ENCODE peak calls at places on chromosomes 7 and 10, in ten cellular contexts. T, Q, M, V, H, Y, F, R, W and K are unnamed samples.

GRCh38 chr10:106560925-106561640 is 603.4 kb downstream of the SORCS1 start:
- DNase-seq in R (peak), Y (no peak), V (peak), Q (peak), T (no peak), M (no peak), W (peak), F (no peak), H (no peak), K (peak)

GRCh38 chr7:87589631-87590030 is 11.1 kb downstream of the ABCB1 start:
- DNase-seq in Y (no peak), F (no peak), H (no peak), T (no peak), V (no peak), Q (no peak), W (no peak), R (no peak), M (no peak), K (no peak)

GRCh38 chr10:92024700-92025099 is 101.1 kb downstream of the BTAF1 start:
- DNase-seq in W (peak), T (no peak), V (no peak), F (no peak), H (no peak), M (no peak), R (no peak), Q (peak), Y (no peak), K (no peak)

GRCh38 chr10:100970076-100970913 is 991 bp downstream of the SEMA4G start:
- DNase-seq in F (peak), R (no peak), Q (no peak), M (no peak), H (no peak), Y (peak), W (no peak), V (peak), T (no peak), K (no peak)

GRCh38 chr7:101625076-101625914 is 3.8 kb downstream of the MYL10 start:
- DNase-seq in R (no peak), T (no peak), F (no peak), Y (no peak), H (no peak), W (no peak), M (no peak), Q (peak), V (no peak), K (no peak)

GRCh38 chr10:28410420-28411135 is 107.7 kb upstream of the MPP7 start:
- DNase-seq in W (no peak), M (no peak), F (no peak), Q (no peak), V (peak), T (no peak), H (no peak), R (no peak), Y (no peak), K (no peak)

GRCh38 chr7:77428777-77429231 is 12.7 kb upstream of the GSAP start:
- DNase-seq in W (peak), T (no peak), Q (no peak), H (peak), V (no peak), Y (no peak), M (no peak), R (no peak), F (no peak), K (no peak)

GRCh38 chr10:43912469-43912868 is 263.8 kb upstream of the ZNF32 start:
- DNase-seq in W (no peak), M (no peak), T (no peak), R (no peak), V (no peak), H (no peak), Y (no peak), F (no peak), Q (no peak), K (no peak)

GRCh38 chr7:909358-910329 is 33.3 kb downstream of the GET4 start:
- DNase-seq in M (no peak), W (no peak), R (no peak), Q (peak), Y (no peak), H (peak), V (no peak), F (no peak), T (no peak), K (no peak)

GRCh38 chr10:32629910-32630309 is 184.0 kb downstream of the CCDC7 start:
- DNase-seq in W (no peak), M (no peak), H (no peak), R (no peak), Q (no peak), F (no peak), V (no peak), Y (no peak), T (no peak), K (no peak)

GRCh38 chr10:99396471-99396870 is 34.0 kb downstream of the GOT1 start:
- DNase-seq in F (no peak), W (peak), T (no peak), Q (peak), Y (no peak), M (no peak), H (no peak), R (no peak), V (peak), K (no peak)

GRCh38 chr7:158812684-158813083 is 16.6 kb downstream of the ESYT2 start:
- DNase-seq in W (no peak), Y (no peak), T (no peak), H (no peak), V (no peak), F (peak), R (no peak), Q (no peak), M (no peak), K (no peak)

GRCh38 chr10:97459111-97459510 is 13.1 kb downstream of the ZDHHC16 start:
- DNase-seq in V (no peak), F (no peak), Y (no peak), W (no peak), Q (no peak), R (no peak), T (no peak), H (no peak), M (no peak), K (no peak)

GRCh38 chr7:43701929-43702328 is 27.4 kb downstream of the COA1 start:
- DNase-seq in W (no peak), T (no peak), V (no peak), Q (no peak), H (no peak), F (no peak), Y (no peak), R (no peak), M (no peak), K (no peak)

GRCh38 chr7:69693042-69693441 is 94.8 kb downstream of the AUTS2 start:
- DNase-seq in T (no peak), H (no peak), Q (no peak), W (no peak), M (no peak), R (no peak), V (no peak), Y (no peak), F (no peak), K (no peak)

GRCh38 chr10:133014416-133015210 is 72.2 kb upstream of the CFAP46 start:
- DNase-seq in H (peak), T (no peak), Q (no peak), F (no peak), W (no peak), Y (no peak), R (no peak), V (no peak), M (no peak), K (no peak)

GRCh38 chr7:151195616-151196450 is 8.8 kb upstream of the ASB10 start:
- DNase-seq in F (no peak), T (no peak), W (no peak), V (no peak), M (no peak), R (no peak), Y (no peak), H (no peak), Q (no peak), K (no peak)

GRCh38 chr7:141701489-141702046 is 398 bp downstream of the DENND11 start:
- DNase-seq in F (peak), Q (no peak), T (no peak), Y (peak), H (peak), M (no peak), W (no peak), R (peak), V (no peak), K (no peak)

GRCh38 chr10:80411267-80411668 is 2.9 kb downstream of the PRXL2A start:
- DNase-seq in T (no peak), M (no peak), F (no peak), W (no peak), H (peak), R (peak), Y (peak), V (no peak), Q (no peak), K (no peak)

GRCh38 chr10:25465582-25466372 is 291.0 kb downstream of the GPR158 start:
- DNase-seq in M (peak), W (peak), T (no peak), Q (no peak), V (no peak), H (no peak), Y (no peak), F (no peak), R (no peak), K (no peak)

GRCh38 chr10:99689461-99689860 is 30.2 kb downstream of the ENTPD7 start:
- DNase-seq in T (no peak), Y (no peak), W (no peak), V (peak), M (no peak), H (no peak), R (peak), Q (peak), F (no peak), K (peak)

GRCh38 chr10:21675157-21675796 is 141.2 kb downstream of the MLLT10 start:
- DNase-seq in R (peak), Q (peak), Y (peak), H (no peak), T (no peak), V (peak), M (peak), W (peak), F (peak), K (peak)

GRCh38 chr10:19860107-19860506 is 43.9 kb downstream of the PLXDC2 start:
- DNase-seq in H (no peak), T (no peak), F (no peak), V (no peak), M (no peak), W (no peak), R (no peak), Y (no peak), Q (no peak), K (no peak)

GRCh38 chr7:159040146-159040545 is 104.5 kb downstream of the VIPR2 start:
- DNase-seq in V (no peak), T (no peak), R (no peak), W (no peak), H (no peak), F (no peak), M (no peak), Y (no peak), Q (no peak), K (no peak)

GRCh38 chr10:51137741-51138529 is 63.6 kb downstream of the PRKG1 start:
- DNase-seq in Q (peak), M (no peak), R (peak), F (no peak), H (no peak), T (no peak), Y (no peak), V (peak), W (no peak), K (peak)

GRCh38 chr10:91104185-91105041 is 116.0 kb upstream of the PCGF5 start:
- DNase-seq in H (peak), R (no peak), Q (no peak), T (no peak), Y (no peak), V (no peak), F (no peak), W (no peak), M (no peak), K (no peak)

GRCh38 chr10:633279-634245 is 55.9 kb downstream of the DIP2C start:
- DNase-seq in W (no peak), Y (no peak), Q (no peak), H (no peak), M (no peak), R (peak), T (no peak), V (no peak), F (no peak), K (no peak)

GRCh38 chr10:22986771-22987542 is 59.1 kb downstream of the ARMC3 start:
- DNase-seq in H (no peak), F (no peak), T (peak), R (peak), Y (no peak), W (peak), M (no peak), V (peak), Q (peak), K (peak)

GRCh38 chr7:111224354-111225231 is 133.7 kb downstream of the LRRN3 start:
- DNase-seq in R (no peak), V (no peak), Y (no peak), H (no peak), F (no peak), M (no peak), Q (no peak), W (peak), T (no peak), K (no peak)

GRCh38 chr7:92061154-92061553 is 73.1 kb downstream of the CYP51A1 start:
- DNase-seq in W (no peak), R (peak), M (no peak), Y (no peak), T (no peak), Q (no peak), V (peak), H (no peak), F (no peak), K (peak)

GRCh38 chr7:29123611-29124190 is 22.6 kb downstream of the CPVL start:
- DNase-seq in Q (no peak), T (no peak), W (no peak), R (no peak), H (no peak), M (no peak), Y (no peak), V (no peak), F (no peak), K (no peak)

GRCh38 chr10:15254808-15255655 is 86.5 kb upstream of the NMT2 start:
- DNase-seq in Q (no peak), T (peak), M (no peak), W (no peak), F (no peak), R (no peak), H (no peak), Y (no peak), V (no peak), K (no peak)